ENCODE peak calls at places on chromosomes 2 and 18, in four cellular contexts. K is stomach, Y is lower leg skin, A is fibroblast of mammary gland. N is an unnamed sample.

GRCh38 chr2:240353086-240353798 is 82.2 kb upstream of the GPC1 start:
- DNase-seq in Y (no peak), K (no peak), A (no peak), N (no peak)

GRCh38 chr2:109533823-109534222 is 79.9 kb downstream of the SEPTIN10 start:
- DNase-seq in A (no peak), K (peak; percentile 20), Y (no peak), N (no peak)

GRCh38 chr18:40367576-40367975 is 1587.5 kb upstream of the PIK3C3 start:
- DNase-seq in A (no peak), K (no peak), Y (no peak), N (no peak)

GRCh38 chr2:185201063-185201462 is 537.5 kb upstream of the FSIP2 start:
- DNase-seq in A (no peak), K (no peak), Y (no peak), N (no peak)

GRCh38 chr18:51068111-51068510 is 38.1 kb downstream of the SMAD4 start:
- DNase-seq in Y (no peak), A (peak; percentile 41), K (no peak), N (peak; percentile 76)

GRCh38 chr2:229431331-229431954 is 160.4 kb upstream of the PID1 start:
- DNase-seq in A (peak; percentile 82), K (no peak), Y (no peak), N (peak; percentile 86)

GRCh38 chr2:96937586-96937985 is 48.8 kb downstream of the FAM178B start:
- DNase-seq in Y (no peak), A (no peak), K (no peak), N (no peak)

GRCh38 chr2:219514196-219514761 is at the start of gene ASIC4:
- DNase-seq in Y (no peak), A (no peak), K (no peak), N (no peak)

GRCh38 chr2:69685321-69686048 is 41.9 kb upstream of the AAK1 start:
- DNase-seq in Y (no peak), A (peak; percentile 51), K (peak; percentile 85), N (peak; percentile 62)

GRCh38 chr2:219058541-219059374 is 2.0 kb downstream of the IHH start:
- DNase-seq in A (no peak), K (peak; percentile 94), Y (peak; percentile 74), N (peak; percentile 39)

GRCh38 chr2:170587117-170587516 is 128.0 kb upstream of the SP5 start:
- DNase-seq in A (no peak), Y (no peak), K (no peak), N (no peak)

GRCh38 chr18:45728341-45729010 is 4.5 kb downstream of the SLC14A1 start:
- DNase-seq in Y (no peak), K (no peak), A (peak; percentile 68), N (peak; percentile 92)

GRCh38 chr18:10170375-10170774 is 256.6 kb downstream of the VAPA start:
- DNase-seq in K (no peak), Y (no peak), A (no peak), N (peak; percentile 45)

GRCh38 chr2:70671059-70671685 is 96.8 kb downstream of the ADD2 start:
- DNase-seq in Y (peak; percentile 42), A (peak; percentile 7), K (no peak), N (peak; percentile 5)

GRCh38 chr2:195520671-195521155 is 136.3 kb upstream of the SLC39A10 start:
- DNase-seq in A (peak; percentile 86), Y (no peak), K (no peak), N (peak; percentile 92)

GRCh38 chr18:12308386-12309100 is 502 bp downstream of the TUBB6 start:
- DNase-seq in K (peak; percentile 70), Y (peak; percentile 98), A (peak; percentile 91), N (peak; percentile 95)

GRCh38 chr2:188130317-188130716 is 161.4 kb upstream of the GULP1 start:
- DNase-seq in K (no peak), A (no peak), Y (no peak), N (no peak)

GRCh38 chr2:171178993-171179392 is 18.3 kb upstream of the TLK1 start:
- DNase-seq in Y (no peak), K (no peak), A (no peak), N (no peak)

GRCh38 chr2:96150791-96151594 is 5.8 kb upstream of the DUSP2 start:
- DNase-seq in Y (no peak), A (no peak), K (no peak), N (no peak)

GRCh38 chr2:170818294-170819104 is 1.8 kb downstream of the GAD1 start:
- DNase-seq in K (no peak), A (no peak), Y (peak; percentile 84), N (no peak)

GRCh38 chr2:240358821-240359342 is 76.6 kb upstream of the GPC1 start:
- DNase-seq in A (no peak), K (no peak), Y (no peak), N (no peak)

GRCh38 chr18:4352746-4353522 is 102.2 kb downstream of the DLGAP1 start:
- DNase-seq in Y (no peak), K (no peak), A (no peak), N (no peak)

GRCh38 chr2:74646201-74646600 is 1.9 kb downstream of the M1AP start:
- DNase-seq in A (no peak), Y (no peak), K (no peak), N (no peak)

GRCh38 chr2:129817175-129817574 is 162.3 kb upstream of the RAB6C start:
- DNase-seq in K (no peak), Y (no peak), A (no peak), N (no peak)

GRCh38 chr2:216391401-216391800 is 19.1 kb upstream of the MARCHF4 start:
- DNase-seq in Y (no peak), A (no peak), K (no peak), N (no peak)

GRCh38 chr18:73790582-73790981 is 357.1 kb downstream of the FBXO15 start:
- DNase-seq in K (no peak), A (no peak), Y (no peak), N (no peak)

GRCh38 chr2:122469147-122469546 is 713.7 kb downstream of the TSN start:
- DNase-seq in K (no peak), Y (no peak), A (peak; percentile 6), N (no peak)

GRCh38 chr2:239894276-239894675 is 130.9 kb downstream of the NDUFA10 start:
- DNase-seq in Y (peak; percentile 23), K (peak; percentile 21), A (no peak), N (no peak)

GRCh38 chr2:10909996-10910341 is 1.8 kb upstream of the KCNF1 start:
- DNase-seq in A (no peak), Y (peak; percentile 7), K (no peak), N (no peak)

GRCh38 chr18:22983175-22983574 is 50.0 kb downstream of the RBBP8 start:
- DNase-seq in K (no peak), Y (no peak), A (peak; percentile 71), N (peak; percentile 81)

GRCh38 chr2:28810384-28811285 is at the start of gene SPDYA:
- DNase-seq in K (peak; percentile 76), Y (peak; percentile 89), A (peak; percentile 59), N (peak; percentile 47)

GRCh38 chr2:227862741-227863588 is 8.5 kb upstream of the DAW1 start:
- DNase-seq in K (no peak), A (peak; percentile 98), Y (no peak), N (peak; percentile 87)

GRCh38 chr18:6441201-6441600 is 26.5 kb upstream of the L3MBTL4 start:
- DNase-seq in K (no peak), A (no peak), Y (no peak), N (no peak)

GRCh38 chr2:167832840-167833239 is 414.6 kb downstream of the STK39 start:
- DNase-seq in K (no peak), A (no peak), Y (no peak), N (no peak)

GRCh38 chr2:226087051-226087450 is 687.5 kb downstream of the NYAP2 start:
- DNase-seq in Y (no peak), K (no peak), A (no peak), N (no peak)
- H3K4me3 ChIP-seq in Y (no peak overlapping the region), K (no peak overlapping the region), A (no peak overlapping the region), N (no peak overlapping the region)

GRCh38 chr2:36478999-36479398 is 119.0 kb downstream of the FEZ2 start:
- DNase-seq in A (no peak), Y (no peak), K (no peak), N (no peak)

GRCh38 chr2:36477744-36478143 is 120.2 kb downstream of the FEZ2 start:
- DNase-seq in K (no peak), A (no peak), Y (no peak), N (no peak)

GRCh38 chr2:36479406-36479805 is 118.6 kb downstream of the FEZ2 start:
- DNase-seq in K (no peak), Y (no peak), A (no peak), N (no peak)

GRCh38 chr2:36477315-36477714 is 120.7 kb downstream of the FEZ2 start:
- DNase-seq in A (no peak), K (no peak), Y (no peak), N (no peak)

DNA sequence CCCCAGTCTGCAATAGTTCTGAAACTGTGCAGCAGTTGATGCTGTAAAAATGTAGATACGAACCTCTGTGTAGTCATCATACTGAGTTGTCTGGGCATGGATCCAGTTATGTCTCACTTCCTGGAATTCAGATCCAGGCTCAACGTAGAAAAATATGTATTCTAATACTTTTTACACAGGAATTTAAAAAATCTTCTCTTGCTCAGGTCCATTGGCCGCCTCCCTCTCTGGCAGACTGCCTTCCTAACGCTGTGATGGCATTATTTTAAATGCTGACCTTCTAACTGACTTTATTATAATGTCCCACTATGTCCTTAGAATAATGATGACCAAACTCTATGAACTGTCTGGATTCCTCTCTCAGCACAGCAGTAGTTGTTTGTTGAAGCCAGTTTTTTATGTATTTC is 119.6 kb downstream of the FEZ2 start:
- DNase-seq in K (no peak), A (peak; percentile 88), Y (no peak), N (peak; percentile 93)
- H3K4me3 ChIP-seq in K (no peak overlapping the region), A (no peak overlapping the region), Y (no peak overlapping the region), N (no peak overlapping the region)

GRCh38 chr2:190810981-190811587 is 69.5 kb upstream of the GLS start:
- DNase-seq in A (no peak), Y (no peak), K (no peak), N (no peak)
- H3K4me3 ChIP-seq in A (no peak overlapping the region), Y (no peak overlapping the region), K (no peak overlapping the region), N (no peak overlapping the region)

GRCh38 chr2:152166633-152167032 is 8.9 kb downstream of the STAM2 start:
- DNase-seq in K (no peak), A (peak; percentile 55), Y (no peak), N (peak; percentile 69)
- H3K4me3 ChIP-seq in K (no peak overlapping the region), A (no peak overlapping the region), Y (no peak overlapping the region), N (peak overlapping the region; percentile 23)

GRCh38 chr2:179677148-179677688 is 184.2 kb downstream of the ZNF385B start:
- DNase-seq in A (no peak), Y (no peak), K (no peak), N (peak; percentile 43)
- H3K4me3 ChIP-seq in A (no peak overlapping the region), Y (no peak overlapping the region), K (no peak overlapping the region), N (no peak overlapping the region)